ENCODE peak calls at places on chromosomes 7 and 10, in nine cellular contexts. X is suprapubic skin, J is HCT116, C is upper lobe of right lung, H is fibroblast of lung, T is cardiac muscle cell, A is adrenal gland, F is neural progenitor cell, L is OCI-LY7. I is an unnamed sample.

GRCh38 chr7:44267719-44268413 is 57.5 kb downstream of the CAMK2B start:
- DNase-seq in X (no peak), J (no peak), C (no peak), H (no peak), T (no peak), A (no peak), F (peak), L (no peak), I (no peak)

GRCh38 chr10:7666253-7667023 is at the start of gene ITIH5:
- DNase-seq in X (no peak), J (no peak), C (no peak), H (no peak), T (no peak), A (no peak), F (peak), L (no peak), I (no peak)

GRCh38 chr10:86410542-86411124 is 44.0 kb upstream of the GRID1 start:
- DNase-seq in X (no peak), J (no peak), C (no peak), H (peak), T (peak), A (no peak), F (no peak), L (no peak), I (peak)

GRCh38 chr10:96683065-96683464 is 37.2 kb downstream of the PIK3AP1 start:
- DNase-seq in X (no peak), J (no peak), C (no peak), H (peak), T (peak), A (no peak), F (no peak), L (no peak), I (no peak)

GRCh38 chr7:151025924-151026671 is 1.8 kb upstream of the ATG9B start:
- DNase-seq in X (no peak), J (no peak), C (no peak), H (peak), T (no peak), A (no peak), F (no peak), L (no peak), I (peak)

GRCh38 chr7:83947260-83947659 is 247.3 kb downstream of the SEMA3A start:
- DNase-seq in X (no peak), J (peak), C (no peak), H (no peak), T (peak), A (no peak), F (peak), L (peak), I (no peak)

GRCh38 chr7:6057316-6058128 is 26.3 kb downstream of the ANKRD61 start:
- DNase-seq in X (no peak), J (no peak), C (no peak), H (peak), T (peak), A (no peak), F (no peak), L (no peak), I (no peak)

GRCh38 chr10:133267829-133268228 is 8.8 kb downstream of the ADAM8 start:
- DNase-seq in X (no peak), J (no peak), C (no peak), H (no peak), T (no peak), A (no peak), F (no peak), L (no peak), I (no peak)

GRCh38 chr7:39589323-39590111 is 23.3 kb downstream of the YAE1 start:
- DNase-seq in X (no peak), J (peak), C (no peak), H (peak), T (peak), A (peak), F (peak), L (no peak), I (no peak)

GRCh38 chr7:102927303-102927933 is 14.6 kb downstream of the LRRC17 start:
- DNase-seq in X (no peak), J (no peak), C (no peak), H (peak), T (no peak), A (no peak), F (no peak), L (no peak), I (peak)

GRCh38 chr10:58642283-58642682 is 129.6 kb downstream of the BICC1 start:
- DNase-seq in X (no peak), J (no peak), C (no peak), H (peak), T (peak), A (no peak), F (no peak), L (no peak), I (no peak)

GRCh38 chr7:121214652-121215051 is 114.1 kb upstream of the WNT16 start:
- DNase-seq in X (no peak), J (no peak), C (no peak), H (no peak), T (no peak), A (no peak), F (no peak), L (no peak), I (no peak)

GRCh38 chr7:99740573-99741437 is 5.8 kb upstream of the CYP3A7 start:
- DNase-seq in X (no peak), J (no peak), C (no peak), H (peak), T (peak), A (peak), F (no peak), L (no peak), I (peak)

GRCh38 chr7:46131916-46132795 is 211.1 kb upstream of the IGFBP3 start:
- DNase-seq in X (no peak), J (no peak), C (no peak), H (no peak), T (peak), A (no peak), F (peak), L (no peak), I (no peak)

GRCh38 chr7:19119901-19120486 is 2.6 kb upstream of the TWIST1 start:
- DNase-seq in X (no peak), J (no peak), C (no peak), H (no peak), T (no peak), A (no peak), F (peak), L (no peak), I (no peak)

GRCh38 chr7:138784692-138785091 is 13.1 kb upstream of the TMEM213 start:
- DNase-seq in X (no peak), J (no peak), C (no peak), H (no peak), T (peak), A (no peak), F (no peak), L (no peak), I (no peak)

GRCh38 chr7:35749548-35749947 is 51.3 kb upstream of the SEPTIN7 start:
- DNase-seq in X (no peak), J (no peak), C (no peak), H (no peak), T (peak), A (peak), F (no peak), L (no peak), I (no peak)

DNA sequence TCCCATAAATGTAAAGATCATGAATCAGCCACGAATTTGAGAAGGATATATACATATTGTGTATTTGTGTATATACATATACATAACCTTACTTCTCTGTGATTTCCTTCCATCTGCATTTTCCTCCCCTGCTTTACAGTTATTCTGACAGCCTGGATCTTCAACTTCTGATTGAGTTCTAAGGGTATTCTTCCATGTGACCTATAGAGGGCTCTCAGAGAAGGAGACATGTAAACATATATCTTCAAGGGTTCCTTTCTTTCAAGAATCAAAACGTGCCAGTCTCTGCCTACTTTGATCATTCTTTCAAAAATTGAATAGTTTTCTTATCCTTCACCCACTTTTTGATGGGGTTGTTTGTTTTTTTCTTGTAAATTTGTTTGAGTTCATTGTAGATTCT is 453.7 kb upstream of the POT1 start:
- DNase-seq in X (no peak), J (no peak), C (no peak), H (no peak), T (no peak), A (no peak), F (no peak), L (no peak), I (peak)
- TF ChIP-seq CTCF in X (no peak), J (peak), C (no peak), H (no peak), T (no peak), A (no peak), F (peak), L (peak), I (peak)

GRCh38 chr10:115942106-115942505 is 330.9 kb downstream of the GFRA1 start:
- DNase-seq in X (no peak), J (no peak), C (no peak), H (no peak), T (peak), A (no peak), F (no peak), L (no peak), I (no peak)

GRCh38 chr10:115937756-115938032 is 335.3 kb downstream of the GFRA1 start:
- DNase-seq in X (no peak), J (no peak), C (no peak), H (no peak), T (no peak), A (no peak), F (no peak), L (no peak), I (no peak)

GRCh38 chr10:115939101-115939815 is 333.7 kb downstream of the GFRA1 start:
- DNase-seq in X (no peak), J (no peak), C (no peak), H (no peak), T (no peak), A (no peak), F (no peak), L (no peak), I (no peak)

GRCh38 chr10:115944538-115944937 is 328.5 kb downstream of the GFRA1 start:
- DNase-seq in X (no peak), J (no peak), C (no peak), H (no peak), T (no peak), A (no peak), F (no peak), L (no peak), I (no peak)

GRCh38 chr10:115941247-115941840 is 331.7 kb downstream of the GFRA1 start:
- DNase-seq in X (no peak), J (no peak), C (no peak), H (no peak), T (peak), A (no peak), F (no peak), L (no peak), I (no peak)
- H3K27ac ChIP-seq in X (no peak), J (no peak), C (no peak), H (no peak), T (no peak), A (no peak), F (no peak), L (no peak), I (no peak)

GRCh38 chr10:47111329-47111862 is 188.6 kb upstream of the GDF10 start:
- DNase-seq in X (no peak), J (no peak), C (no peak), H (no peak), T (no peak), A (no peak), F (no peak), L (no peak), I (no peak)
- TF ChIP-seq CTCF in X (no peak), J (no peak), C (no peak), H (no peak), T (no peak), A (no peak), F (peak), L (peak), I (no peak)

GRCh38 chr7:131355917-131356777 is 28.5 kb downstream of the MKLN1 start:
- DNase-seq in X (no peak), J (no peak), C (no peak), H (no peak), T (peak), A (no peak), F (no peak), L (no peak), I (no peak)
- H3K27ac ChIP-seq in X (no peak), J (no peak), C (no peak), H (no peak), T (no peak), A (no peak), F (no peak), L (no peak), I (no peak)

GRCh38 chr10:75099952-75100763 is 11.3 kb upstream of the SAMD8 start:
- DNase-seq in X (peak), J (peak), C (peak), H (peak), T (peak), A (peak), F (peak), L (peak), I (peak)

GRCh38 chr10:75095631-75096030 is 15.8 kb upstream of the SAMD8 start:
- DNase-seq in X (no peak), J (no peak), C (no peak), H (no peak), T (no peak), A (no peak), F (no peak), L (no peak), I (no peak)

GRCh38 chr10:75096749-75097148 is 14.7 kb upstream of the SAMD8 start:
- DNase-seq in X (no peak), J (no peak), C (no peak), H (no peak), T (no peak), A (no peak), F (no peak), L (no peak), I (no peak)

GRCh38 chr10:75098902-75099673 is 12.4 kb upstream of the SAMD8 start:
- DNase-seq in X (peak), J (no peak), C (no peak), H (no peak), T (no peak), A (no peak), F (no peak), L (no peak), I (no peak)

GRCh38 chr10:75097666-75098285 is 13.7 kb upstream of the SAMD8 start:
- DNase-seq in X (no peak), J (no peak), C (no peak), H (no peak), T (peak), A (no peak), F (peak), L (peak), I (no peak)
- TF ChIP-seq CTCF in X (no peak), J (peak), C (no peak), H (peak), T (peak), A (peak), F (peak), L (peak), I (no peak)

GRCh38 chr10:28118985-28119628 is 120.2 kb upstream of the ODAD2 start:
- DNase-seq in X (no peak), J (no peak), C (no peak), H (no peak), T (no peak), A (no peak), F (no peak), L (no peak), I (no peak)

GRCh38 chr10:28120795-28121194 is 121.9 kb upstream of the ODAD2 start:
- DNase-seq in X (no peak), J (no peak), C (no peak), H (no peak), T (no peak), A (no peak), F (no peak), L (no peak), I (no peak)

GRCh38 chr10:28125701-28126100 is 126.8 kb upstream of the ODAD2 start:
- DNase-seq in X (no peak), J (no peak), C (no peak), H (peak), T (peak), A (no peak), F (no peak), L (no peak), I (no peak)

GRCh38 chr10:28120043-28120749 is 121.3 kb upstream of the ODAD2 start:
- DNase-seq in X (no peak), J (peak), C (no peak), H (no peak), T (peak), A (peak), F (no peak), L (no peak), I (no peak)
- H3K27ac ChIP-seq in X (no peak), J (peak), C (no peak), H (no peak), T (no peak), A (no peak), F (no peak), L (no peak), I (no peak)

DNA sequence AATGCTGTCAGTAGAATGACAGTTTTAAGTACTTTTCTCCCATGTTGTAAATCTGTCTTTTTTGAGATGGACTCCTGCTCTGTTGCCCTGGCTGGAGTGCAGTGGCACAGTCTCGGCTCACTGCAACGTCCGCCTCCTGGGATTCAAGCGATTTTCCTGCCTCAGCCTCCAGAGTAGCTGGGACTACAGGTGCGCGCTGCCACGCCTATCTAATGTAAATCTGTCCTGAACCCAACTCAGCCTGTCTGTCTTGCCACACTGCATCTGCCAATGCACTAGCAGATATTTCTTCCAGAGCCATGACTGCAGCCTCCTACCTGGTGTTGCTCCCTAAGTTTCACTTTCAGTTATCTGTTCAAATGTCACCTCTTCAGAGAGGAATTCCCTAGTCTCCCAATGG is 264.1 kb downstream of the PHF14 start:
- DNase-seq in X (no peak), J (no peak), C (no peak), H (no peak), T (no peak), A (no peak), F (no peak), L (no peak), I (no peak)
- TF ChIP-seq CTCF in X (no peak), J (no peak), C (no peak), H (no peak), T (no peak), A (no peak), F (no peak), L (no peak), I (no peak)

GRCh38 chr10:93753621-93754250 is 4.0 kb upstream of the LGI1 start:
- DNase-seq in X (no peak), J (no peak), C (no peak), H (no peak), T (no peak), A (no peak), F (peak), L (no peak), I (no peak)
- H3K27ac ChIP-seq in X (peak), J (no peak), C (no peak), H (no peak), T (no peak), A (no peak), F (no peak), L (no peak), I (no peak)